ENCODE peak calls at places on chromosomes 12 and 14, in eight cellular contexts. E, C, L, B, O, S, P and M are unnamed samples.

GRCh38 chr14:69685716-69686115 is 74.3 kb downstream of the SUSD6 start:
- DNase-seq in E (no peak), C (peak; percentile 60), L (no peak), B (peak; percentile 87), O (no peak), S (no peak), P (no peak), M (peak; percentile 27)

GRCh38 chr12:68189766-68190700 is 30.5 kb upstream of the IFNG start:
- DNase-seq in E (no peak), C (no peak), L (no peak), B (no peak), O (no peak), S (no peak), P (peak; percentile 21), M (peak; percentile 30)

GRCh38 chr12:91225316-91225715 is 42.7 kb upstream of the DCN start:
- DNase-seq in E (no peak), C (no peak), L (no peak), B (no peak), O (no peak), S (no peak), P (no peak), M (no peak)

GRCh38 chr12:11753151-11753501 is 103.7 kb downstream of the ETV6 start:
- DNase-seq in E (no peak), C (no peak), L (peak; percentile 53), B (no peak), O (no peak), S (no peak), P (no peak), M (no peak)

GRCh38 chr14:78598046-78598652 is 428.0 kb downstream of the NRXN3 start:
- DNase-seq in E (peak; percentile 28), C (peak; percentile 53), L (peak; percentile 89), B (peak; percentile 34), O (peak; percentile 68), S (peak; percentile 50), P (peak; percentile 23), M (peak; percentile 55)

GRCh38 chr14:65846469-65846868 is 433.9 kb downstream of the FUT8 start:
- DNase-seq in E (no peak), C (no peak), L (peak; percentile 22), B (no peak), O (no peak), S (no peak), P (no peak), M (no peak)

GRCh38 chr12:121334513-121335343 is 17.5 kb downstream of the ANAPC5 start:
- DNase-seq in E (peak; percentile 46), C (no peak), L (peak; percentile 86), B (no peak), O (peak; percentile 71), S (no peak), P (peak; percentile 14), M (peak; percentile 80)

GRCh38 chr12:15897433-15897832 is 13.7 kb upstream of the DERA start:
- DNase-seq in E (no peak), C (no peak), L (no peak), B (no peak), O (no peak), S (no peak), P (no peak), M (no peak)

GRCh38 chr12:42474391-42474790 is 115.2 kb downstream of the PRICKLE1 start:
- DNase-seq in E (peak; percentile 90), C (no peak), L (no peak), B (no peak), O (no peak), S (no peak), P (no peak), M (peak; percentile 64)

GRCh38 chr12:28082101-28082500 is 108.2 kb upstream of the CCDC91 start:
- DNase-seq in E (no peak), C (no peak), L (no peak), B (no peak), O (no peak), S (no peak), P (no peak), M (no peak)

GRCh38 chr14:46053221-46053620 is 598.4 kb downstream of the RPL10L start:
- DNase-seq in E (no peak), C (no peak), L (no peak), B (no peak), O (no peak), S (no peak), P (no peak), M (no peak)

GRCh38 chr12:29750131-29750927 is 33.4 kb downstream of the TMTC1 start:
- DNase-seq in E (peak; percentile 27), C (no peak), L (no peak), B (no peak), O (no peak), S (no peak), P (no peak), M (no peak)

GRCh38 chr14:89973234-89973823 is 17.6 kb downstream of the TDP1 start:
- DNase-seq in E (peak; percentile 30), C (peak; percentile 62), L (peak; percentile 84), B (peak; percentile 73), O (peak; percentile 79), S (peak; percentile 66), P (peak; percentile 53), M (peak; percentile 58)

GRCh38 chr14:21498540-21499526 is 12.3 kb downstream of the METTL3 start:
- DNase-seq in E (peak; percentile 19), C (no peak), L (peak; percentile 95), B (no peak), O (peak; percentile 63), S (peak; percentile 36), P (peak; percentile 47), M (peak; percentile 61)

GRCh38 chr12:55849616-55850015 is 6.9 kb upstream of the MMP19 start:
- DNase-seq in E (no peak), C (no peak), L (no peak), B (no peak), O (no peak), S (no peak), P (no peak), M (no peak)

GRCh38 chr12:58710896-58711295 is 209.4 kb downstream of the LRIG3 start:
- DNase-seq in E (no peak), C (no peak), L (no peak), B (no peak), O (no peak), S (no peak), P (no peak), M (no peak)

GRCh38 chr12:92144631-92145480 is 790 bp downstream of the BTG1 start:
- DNase-seq in E (peak; percentile 67), C (peak; percentile 85), L (peak; percentile 40), B (peak; percentile 61), O (peak; percentile 79), S (peak; percentile 42), P (peak; percentile 65), M (peak; percentile 58)

GRCh38 chr12:22904485-22904884 is 279.5 kb downstream of the ETNK1 start:
- DNase-seq in E (no peak), C (no peak), L (no peak), B (no peak), O (no peak), S (no peak), P (no peak), M (no peak)